ENCODE peak calls at places on chromosomes 1 and 21, in ten cellular contexts. X is cardiac muscle cell, W is neural progenitor cell, J is ovary, O is astrocyte, Y is heart right ventricle, G is sigmoid colon, N is kidney, F is left ventricle myocardium inferior, Q is IMR-90. P is an unnamed sample.

GRCh38 chr1:234980657-234981396 is 147.8 kb downstream of the TOMM20 start:
- DNase-seq in X (peak; percentile 98), J (peak; percentile 86), O (peak; percentile 98), Q (peak; percentile 97), G (peak; percentile 94), W (no peak), N (peak; percentile 95), Y (peak; percentile 74), F (peak; percentile 74), P (peak; percentile 79)

GRCh38 chr1:116814935-116815334 is 60.7 kb downstream of the CD2 start:
- DNase-seq in O (no peak), W (no peak), Y (no peak), X (no peak), J (no peak), N (no peak), G (no peak), Q (no peak), F (no peak), P (no peak)

GRCh38 chr1:87980494-87980893 is 651.8 kb downstream of the LMO4 start:
- DNase-seq in G (no peak), O (no peak), Y (no peak), F (no peak), X (no peak), J (no peak), W (no peak), N (no peak), Q (no peak), P (no peak)

GRCh38 chr1:204108312-204109141 is 35.6 kb downstream of the SOX13 start:
- DNase-seq in F (no peak), O (no peak), J (no peak), G (no peak), W (peak; percentile 96), N (peak; percentile 55), X (no peak), Y (no peak), Q (no peak), P (peak; percentile 54)

GRCh38 chr21:42539931-42540343 is 26.3 kb downstream of the SLC37A1 start:
- DNase-seq in W (peak; percentile 64), Y (no peak), G (peak; percentile 37), F (no peak), Q (no peak), J (no peak), O (no peak), N (no peak), X (no peak), P (no peak)

GRCh38 chr1:223639333-223639749 is 26.2 kb downstream of the CAPN8 start:
- DNase-seq in G (peak; percentile 4), J (no peak), O (peak; percentile 30), W (no peak), F (no peak), Y (no peak), Q (no peak), N (no peak), X (peak; percentile 9), P (no peak)

GRCh38 chr21:42161957-42162681 is 56.8 kb upstream of the ABCG1 start:
- DNase-seq in Y (no peak), W (peak; percentile 22), G (no peak), O (no peak), Q (no peak), J (peak; percentile 11), F (no peak), X (no peak), N (peak; percentile 63), P (no peak)

GRCh38 chr21:30194701-30195299 is 21.1 kb downstream of the CLDN8 start:
- DNase-seq in Q (no peak), Y (no peak), J (no peak), W (peak; percentile 74), O (no peak), N (no peak), G (no peak), X (peak; percentile 62), F (no peak), P (no peak)

GRCh38 chr1:117895482-117896114 is 33.8 kb downstream of the GDAP2 start:
- DNase-seq in F (no peak), Y (no peak), J (peak; percentile 71), O (peak; percentile 74), G (peak; percentile 74), Q (peak; percentile 92), X (peak; percentile 90), N (no peak), W (peak; percentile 76), P (peak; percentile 44)

GRCh38 chr1:58781541-58782307 is 2.1 kb downstream of the JUN start:
- DNase-seq in J (peak; percentile 80), X (peak; percentile 85), F (peak; percentile 76), Q (peak; percentile 69), W (peak; percentile 60), N (peak; percentile 92), G (peak; percentile 90), O (peak; percentile 51), Y (peak; percentile 82), P (peak; percentile 84)

GRCh38 chr1:232805269-232806070 is at the start of gene MAP10:
- DNase-seq in J (peak; percentile 73), N (peak; percentile 93), Q (peak; percentile 71), O (peak; percentile 61), Y (peak; percentile 83), F (peak; percentile 77), G (peak; percentile 82), X (peak; percentile 85), W (peak; percentile 82), P (peak; percentile 90)

GRCh38 chr1:206706298-206706791 is 21.6 kb downstream of the MAPKAPK2 start:
- DNase-seq in X (peak; percentile 92), W (peak; percentile 74), J (peak; percentile 64), G (peak; percentile 82), F (no peak), Y (peak; percentile 37), O (peak; percentile 94), Q (peak; percentile 92), N (peak; percentile 84), P (peak; percentile 30)

GRCh38 chr1:170192535-170192934 is 46.8 kb downstream of the NTMT2 start:
- DNase-seq in Q (no peak), O (peak; percentile 25), G (no peak), W (no peak), Y (no peak), F (no peak), N (no peak), X (no peak), J (no peak), P (no peak)

GRCh38 chr21:32819702-32820101 is 48.1 kb upstream of the PAXBP1 start:
- DNase-seq in N (no peak), Y (no peak), X (peak; percentile 93), O (peak; percentile 80), G (peak; percentile 84), W (no peak), Q (peak; percentile 87), J (peak; percentile 73), F (no peak), P (peak; percentile 58)

GRCh38 chr1:27536767-27537166 is 46.8 kb upstream of the WASF2 start:
- DNase-seq in X (peak; percentile 91), O (peak; percentile 88), N (peak; percentile 89), J (peak; percentile 71), G (peak; percentile 91), Y (peak; percentile 76), F (peak; percentile 73), W (peak; percentile 79), Q (peak; percentile 82), P (peak; percentile 75)

GRCh38 chr1:56508523-56508983 is 70.8 kb downstream of the PLPP3 start:
- DNase-seq in W (no peak), Q (peak; percentile 53), Y (peak; percentile 48), G (peak; percentile 76), O (no peak), N (no peak), X (peak; percentile 62), F (peak; percentile 72), J (no peak), P (peak; percentile 67)
- H3K4me1 ChIP-seq in W (peaks cover 34% of the 10 kb centered on the region), Q (peaks cover 14% of the 10 kb centered on the region), Y (peaks cover 91% of the 10 kb centered on the region), G (no peaks in the 10 kb centered on the region), O (no peaks in the 10 kb centered on the region), N (peaks cover 52% of the 10 kb centered on the region), X (peaks cover 51% of the 10 kb centered on the region), F (peaks cover 100% of the 10 kb centered on the region), J (peaks cover 33% of the 10 kb centered on the region), P (peaks cover 68% of the 10 kb centered on the region)

DNA sequence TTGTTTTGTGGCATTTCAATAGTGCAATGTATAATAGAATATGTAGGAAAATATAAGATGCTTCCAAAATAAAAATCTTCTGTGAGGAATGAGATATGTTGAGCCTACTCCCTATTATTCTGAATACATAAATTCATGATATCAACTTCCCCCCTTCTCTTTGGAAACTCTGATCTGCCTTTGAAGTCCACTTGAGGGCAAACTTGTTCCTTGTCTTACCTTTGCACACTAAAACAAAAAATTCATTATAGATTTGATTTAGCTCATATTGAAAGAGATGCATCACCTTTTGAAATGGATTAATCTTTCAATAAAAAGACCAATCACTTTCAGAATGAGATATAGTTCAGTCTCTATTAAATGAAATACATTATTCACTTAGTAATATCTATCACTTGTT is 580.7 kb upstream of the ADGRL4 start:
- DNase-seq in O (no peak), X (peak; percentile 34), N (no peak), W (no peak), Y (no peak), J (no peak), G (no peak), F (no peak), Q (peak; percentile 3), P (no peak)
- H3K4me1 ChIP-seq in O (no peaks in the 10 kb centered on the region), X (no peaks in the 10 kb centered on the region), N (no peaks in the 10 kb centered on the region), W (peaks cover 31% of the 10 kb centered on the region), Y (no peaks in the 10 kb centered on the region), J (no peaks in the 10 kb centered on the region), G (no peaks in the 10 kb centered on the region), F (no peaks in the 10 kb centered on the region), Q (no peaks in the 10 kb centered on the region), P (no peaks in the 10 kb centered on the region)

DNA sequence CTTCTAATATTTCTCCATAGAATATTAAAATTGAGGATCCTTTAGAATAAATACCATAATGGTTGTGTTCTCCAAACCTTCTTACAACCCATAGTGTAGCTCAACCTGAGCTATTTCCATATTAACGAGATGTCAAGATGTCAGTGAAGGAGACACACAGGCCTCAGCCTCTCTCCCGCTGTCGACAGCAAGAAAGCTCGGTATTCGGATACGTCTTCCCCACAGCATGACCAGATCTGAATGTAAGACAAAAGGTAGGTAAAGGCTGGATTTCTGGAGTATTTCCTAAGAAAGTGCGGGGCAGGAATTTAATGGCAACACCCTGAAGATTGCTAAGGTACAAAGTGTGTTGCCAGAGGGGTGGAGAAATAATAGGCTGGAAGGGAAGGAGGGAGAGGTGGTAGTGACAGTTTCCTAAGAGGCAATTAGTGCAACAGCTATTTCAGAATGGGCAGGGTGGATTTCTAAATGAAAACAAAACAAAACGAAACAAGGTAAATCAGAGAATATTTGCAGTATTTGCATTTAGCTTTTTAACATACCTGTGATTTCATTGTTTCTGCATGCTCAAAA is 1.7 kb downstream of the ADSS2 start:
- DNase-seq in Q (no peak), O (no peak), W (peak; percentile 42), F (no peak), Y (no peak), J (no peak), N (no peak), G (no peak), X (no peak), P (no peak)
- H3K4me1 ChIP-seq in Q (peaks cover 12% of the 10 kb centered on the region), O (peaks cover 28% of the 10 kb centered on the region), W (peaks cover 73% of the 10 kb centered on the region), F (peaks cover 45% of the 10 kb centered on the region), Y (peaks cover 56% of the 10 kb centered on the region), J (peaks cover 6% of the 10 kb centered on the region), N (peaks cover 23% of the 10 kb centered on the region), G (peaks cover 60% of the 10 kb centered on the region), X (peaks cover 24% of the 10 kb centered on the region), P (peaks cover 61% of the 10 kb centered on the region)

DNA sequence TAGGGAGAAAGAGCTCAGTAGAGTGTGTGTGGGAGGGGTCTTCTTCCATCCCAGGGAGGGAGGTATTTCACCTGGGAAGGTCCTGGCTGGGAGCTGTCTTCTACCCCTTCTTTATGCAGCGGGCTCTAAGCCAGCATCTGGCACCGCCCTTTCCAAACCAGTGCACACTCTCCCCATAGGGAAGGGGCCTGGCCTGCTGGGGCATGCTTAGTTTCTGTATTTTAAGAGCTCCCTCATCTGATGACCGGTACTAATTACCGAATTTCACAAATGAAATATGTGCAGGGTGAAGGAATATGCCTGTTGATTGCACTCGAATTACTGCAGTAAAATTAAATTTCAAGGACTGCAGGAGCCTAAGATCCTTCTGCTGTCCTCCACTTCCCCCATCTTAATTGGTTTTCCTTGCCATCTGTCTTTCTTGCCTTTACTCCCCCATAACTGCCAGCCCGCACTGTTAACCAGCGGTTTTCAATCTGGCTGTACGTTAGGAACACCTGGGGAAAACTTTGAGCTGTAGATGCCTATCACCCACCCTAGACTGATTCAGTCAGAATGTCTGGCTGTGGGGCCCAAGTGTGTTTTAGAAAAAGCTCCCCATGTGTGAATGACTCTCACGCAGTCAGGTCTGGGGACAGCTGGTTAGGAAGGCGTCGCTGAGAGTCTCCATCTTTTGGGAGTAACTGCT is 20.1 kb downstream of the GALNT2 start:
- DNase-seq in O (no peak), Y (no peak), F (no peak), Q (no peak), J (no peak), X (no peak), G (no peak), N (no peak), W (no peak), P (no peak)
- H3K4me1 ChIP-seq in O (peaks cover 73% of the 10 kb centered on the region), Y (peaks cover 50% of the 10 kb centered on the region), F (peaks cover 46% of the 10 kb centered on the region), Q (peaks cover 42% of the 10 kb centered on the region), J (peaks cover 21% of the 10 kb centered on the region), X (peaks cover 21% of the 10 kb centered on the region), G (peaks cover 63% of the 10 kb centered on the region), N (no peaks in the 10 kb centered on the region), W (peaks cover 4% of the 10 kb centered on the region), P (peaks cover 30% of the 10 kb centered on the region)

P was measured in heart left ventricle.